ENCODE peak calls at places on chromosomes 12 and 14, in six cellular contexts. N is AG09319, U is WTC11, P is ovary, J is GM13977, R is fibroblast of villous mesenchyme. I is an unnamed sample.

GRCh38 chr14:33364536-33364935 is 425.9 kb downstream of the NPAS3 start:
- DNase-seq in P (no peak), R (no peak), N (no peak), J (no peak), U (no peak), I (no peak)

GRCh38 chr12:22978962-22979361 is 354.0 kb downstream of the ETNK1 start:
- DNase-seq in P (no peak), J (no peak), U (no peak), R (peak), N (peak), I (no peak)

GRCh38 chr12:29807125-29807524 is 23.4 kb upstream of the TMTC1 start:
- DNase-seq in P (no peak), N (no peak), J (no peak), R (peak), U (no peak), I (no peak)

GRCh38 chr12:46609281-46609623 is 216.5 kb downstream of the SLC38A4 start:
- DNase-seq in U (no peak), R (no peak), J (peak), N (no peak), P (no peak), I (no peak)

GRCh38 chr12:59651230-59651920 is 55.5 kb downstream of the SLC16A7 start:
- DNase-seq in N (no peak), P (no peak), R (peak), U (no peak), J (no peak), I (no peak)

GRCh38 chr12:101566318-101566717 is 28.5 kb upstream of the MYBPC1 start:
- DNase-seq in N (no peak), U (peak), P (no peak), R (no peak), J (no peak), I (no peak)

GRCh38 chr14:32370720-32371119 is 41.6 kb downstream of the AKAP6 start:
- DNase-seq in R (peak), J (no peak), P (no peak), U (no peak), N (peak), I (no peak)

GRCh38 chr12:12403264-12404248 is 46.7 kb downstream of the BORCS5 start:
- DNase-seq in U (no peak), J (no peak), R (peak), N (no peak), P (no peak), I (no peak)

GRCh38 chr12:110253176-110253575 is 27.9 kb upstream of the ATP2A2 start:
- DNase-seq in U (no peak), J (no peak), P (peak), R (peak), N (no peak), I (no peak)

GRCh38 chr14:29928342-29928640 is 644 bp upstream of the PRKD1 start:
- DNase-seq in R (no peak), N (no peak), U (peak), P (no peak), J (no peak), I (no peak)

GRCh38 chr12:116687888-116688287 is 50.0 kb downstream of the SPRING1 start:
- DNase-seq in R (no peak), U (peak), P (peak), J (no peak), N (no peak), I (no peak)

GRCh38 chr12:84805474-84805858 is 107.1 kb downstream of the SLC6A15 start:
- DNase-seq in U (no peak), N (no peak), P (no peak), J (no peak), R (no peak), I (no peak)

GRCh38 chr14:102207831-102208365 is 68.2 kb downstream of the WDR20 start:
- DNase-seq in N (no peak), P (no peak), U (no peak), R (no peak), J (no peak), I (no peak)

GRCh38 chr12:118103231-118103600 is 595 bp downstream of the VSIG10 start:
- DNase-seq in J (no peak), U (no peak), R (peak), N (no peak), P (peak), I (no peak)

GRCh38 chr14:60183724-60184596 is 18.8 kb upstream of the DHRS7 start:
- DNase-seq in J (no peak), R (peak), N (peak), P (no peak), U (no peak), I (no peak)

GRCh38 chr12:92439397-92439779 is 263.4 kb upstream of the PLEKHG7 start:
- DNase-seq in J (no peak), N (peak), P (no peak), R (peak), U (no peak), I (no peak)

GRCh38 chr12:67354322-67354721 is 85.2 kb downstream of the CAND1 start:
- DNase-seq in J (no peak), R (peak), U (no peak), P (no peak), N (no peak), I (no peak)

GRCh38 chr14:34665785-34666425 is 36.0 kb upstream of the SNX6 start:
- DNase-seq in R (peak), U (no peak), N (peak), P (no peak), J (no peak), I (no peak)

GRCh38 chr12:50387972-50388478 is 8.4 kb downstream of the FAM186A start:
- DNase-seq in J (no peak), U (peak), R (no peak), P (no peak), N (no peak), I (no peak)

GRCh38 chr12:121797937-121798801 is 4.7 kb upstream of the RHOF start:
- DNase-seq in U (no peak), N (no peak), R (peak), J (no peak), P (peak), I (no peak)

GRCh38 chr14:35927727-35928126 is 101.6 kb downstream of the BRMS1L start:
- DNase-seq in N (no peak), J (no peak), U (no peak), P (no peak), R (no peak), I (no peak)

GRCh38 chr14:61547186-61548121 is 147.9 kb upstream of the HIF1A start:
- DNase-seq in R (peak), N (no peak), U (no peak), J (no peak), P (no peak), I (no peak)

GRCh38 chr14:100733152-100733850 is 6.6 kb downstream of the DLK1 start:
- DNase-seq in U (no peak), N (no peak), J (no peak), R (no peak), P (no peak), I (no peak)

GRCh38 chr14:99245541-99246511 is 26.2 kb downstream of the BCL11B start:
- DNase-seq in N (no peak), P (peak), J (no peak), R (no peak), U (peak), I (no peak)

GRCh38 chr14:34965365-34965764 is 17.4 kb upstream of the SRP54 start:
- DNase-seq in P (no peak), J (no peak), N (no peak), U (no peak), R (no peak), I (no peak)

GRCh38 chr12:1519642-1520041 is 74.7 kb downstream of the FBXL14 start:
- DNase-seq in P (peak), J (no peak), N (no peak), U (no peak), R (no peak), I (no peak)

GRCh38 chr14:100221419-100222218 is 17.3 kb upstream of the YY1 start:
- DNase-seq in J (peak), U (peak), P (peak), N (no peak), R (peak), I (no peak)

GRCh38 chr12:106013941-106014340 is 124.8 kb downstream of the NUAK1 start:
- DNase-seq in N (no peak), R (no peak), J (no peak), P (no peak), U (no peak), I (no peak)

GRCh38 chr14:61653507-61653906 is 41.8 kb upstream of the HIF1A start:
- DNase-seq in N (no peak), R (peak), U (no peak), J (no peak), P (no peak), I (no peak)

GRCh38 chr14:68247867-68248266 is 428.3 kb downstream of the RAD51B start:
- DNase-seq in U (no peak), R (peak), J (no peak), P (no peak), N (no peak), I (no peak)

GRCh38 chr12:124273630-124274029 is 21.3 kb upstream of the RFLNA start:
- DNase-seq in R (no peak), P (no peak), N (no peak), J (peak), U (peak), I (no peak)

GRCh38 chr12:63916561-63917476 is 72.3 kb downstream of the SRGAP1 start:
- DNase-seq in J (no peak), R (peak), N (no peak), P (no peak), U (no peak), I (no peak)

DNA sequence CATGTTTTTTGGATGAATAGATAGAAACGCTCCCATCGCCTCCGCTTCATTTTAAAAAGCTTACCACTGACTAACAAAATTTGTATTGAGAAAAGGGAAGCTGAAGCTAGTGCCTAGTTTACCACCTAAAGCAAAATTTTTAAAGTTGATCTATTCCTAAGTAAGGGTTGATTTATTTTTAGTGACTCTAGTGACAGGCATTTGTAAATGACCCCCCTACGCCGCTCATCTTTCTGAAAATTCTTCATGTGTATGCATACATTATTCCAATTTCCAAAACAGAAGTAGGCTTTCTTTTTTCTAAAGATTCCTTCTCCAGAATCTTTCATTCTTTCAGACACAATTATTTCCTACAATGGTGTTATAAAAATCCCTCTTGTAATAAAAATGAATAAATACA is 5.4 kb downstream of the HMGA2 start:
- DNase-seq in N (no peak), J (no peak), U (no peak), P (no peak), R (no peak), I (no peak)
- TF ChIP-seq CTCF in N (no peak), J (no peak), U (no peak), P (no peak), R (no peak), I (no peak)

GRCh38 chr12:97312570-97313135 is 150.0 kb upstream of the RMST start:
- DNase-seq in J (no peak), R (no peak), P (no peak), N (no peak), U (no peak), I (no peak)
- TF ChIP-seq CTCF in J (no peak), R (no peak), P (no peak), N (no peak), U (no peak), I (no peak)

DNA sequence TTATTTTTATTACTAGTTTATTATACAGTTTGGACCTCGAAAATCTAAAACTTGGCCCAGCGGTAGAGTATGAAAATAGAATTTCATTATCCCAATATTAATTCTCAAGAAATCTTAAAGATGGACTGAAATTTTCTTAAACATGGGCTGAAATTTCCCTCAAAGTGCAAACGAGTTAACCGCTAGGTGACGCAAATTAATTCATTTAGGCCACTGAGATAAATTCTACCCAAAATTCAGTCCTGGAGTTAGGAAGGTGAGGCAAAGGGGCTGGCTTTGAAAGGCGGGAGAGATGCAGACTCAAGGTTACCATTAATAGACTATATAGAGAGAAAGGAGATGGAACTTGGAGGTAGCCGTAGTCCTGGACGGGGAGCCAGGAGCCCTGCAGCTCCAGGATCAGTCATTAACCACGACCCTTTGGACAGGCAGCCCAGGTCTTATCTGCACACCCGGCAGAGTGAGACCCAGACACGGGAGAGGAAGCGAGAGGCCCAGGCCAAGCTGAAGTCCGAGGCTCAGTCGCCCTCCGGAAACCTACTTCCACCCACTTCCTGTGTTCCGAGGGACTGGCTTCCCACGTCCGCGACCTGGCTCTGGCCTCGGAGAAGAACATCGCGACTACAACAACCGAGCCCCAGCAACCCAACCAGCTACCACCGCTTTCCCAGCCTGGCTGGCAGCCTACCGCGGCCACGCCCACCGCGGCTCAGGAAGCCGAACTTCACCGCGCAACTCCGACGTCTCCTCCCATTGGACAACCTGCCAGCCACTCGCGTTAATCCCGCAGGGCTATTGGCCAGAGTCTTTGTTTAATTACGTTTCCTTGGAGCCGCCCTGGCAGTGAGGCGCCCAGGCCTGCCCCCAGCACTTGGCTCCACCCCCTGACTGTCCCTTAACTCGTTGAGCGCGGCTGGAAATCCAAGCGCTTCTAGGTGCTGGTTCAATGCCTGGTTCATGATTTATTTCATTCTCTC is at the start of gene EFCAB11:
- DNase-seq in N (peak), J (peak), P (peak), U (peak), R (peak), I (peak)
- TF ChIP-seq CTCF in N (no peak), J (peak), P (no peak), U (no peak), R (no peak), I (no peak)

DNA sequence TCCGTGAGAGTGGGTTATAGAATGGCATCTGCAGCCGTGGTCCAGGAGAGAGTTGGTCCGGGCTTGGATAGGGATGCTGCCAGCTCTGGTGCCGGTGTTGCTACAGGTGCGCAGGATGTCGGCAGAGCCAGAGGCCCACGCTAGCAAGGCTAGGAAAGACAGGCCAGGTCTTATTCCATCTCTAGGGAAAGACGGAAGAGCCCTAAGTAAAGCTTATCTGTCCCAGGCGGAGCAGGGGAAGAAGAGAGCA is 485 bp upstream of the PSME1 start:
- DNase-seq in U (no peak), R (no peak), N (no peak), P (no peak), J (no peak), I (no peak)
- TF ChIP-seq CTCF in U (no peak), R (no peak), N (no peak), P (no peak), J (no peak), I (no peak)

DNA sequence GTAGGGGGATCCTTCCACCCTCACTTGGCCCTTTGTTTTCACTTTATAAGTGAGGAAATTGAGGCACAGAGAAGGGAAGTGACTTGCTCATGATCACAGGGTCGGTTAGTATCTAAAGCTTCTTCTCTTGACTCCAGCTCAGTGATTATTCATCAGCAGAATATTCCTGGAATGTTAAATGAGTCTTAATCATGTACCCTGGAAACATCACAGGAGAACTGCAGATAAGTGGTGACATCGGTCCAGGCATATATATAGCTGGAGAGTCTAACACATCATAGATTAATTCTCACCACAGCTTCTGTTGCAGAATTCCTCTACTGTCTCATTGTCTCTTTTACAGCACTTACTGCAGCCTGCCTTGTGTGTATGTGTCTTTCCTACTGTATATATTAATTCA is 69.9 kb downstream of the PAH start:
- DNase-seq in P (no peak), N (no peak), U (no peak), J (no peak), R (no peak), I (no peak)
- TF ChIP-seq CTCF in P (no peak), N (no peak), U (no peak), J (no peak), R (no peak), I (no peak)

GRCh38 chr14:39369029-39369428 is 63.2 kb downstream of the FBXO33 start:
- DNase-seq in U (no peak), J (no peak), R (no peak), N (no peak), P (no peak), I (no peak)

GRCh38 chr14:39366460-39367386 is 65.5 kb downstream of the FBXO33 start:
- DNase-seq in R (no peak), U (no peak), J (no peak), P (no peak), N (no peak), I (no peak)

GRCh38 chr14:39367387-39367751 is 64.9 kb downstream of the FBXO33 start:
- DNase-seq in U (peak), R (no peak), J (no peak), N (no peak), P (no peak), I (no peak)

GRCh38 chr14:39370415-39370814 is 61.8 kb downstream of the FBXO33 start:
- DNase-seq in P (no peak), N (no peak), R (no peak), J (no peak), U (no peak), I (no peak)

DNA sequence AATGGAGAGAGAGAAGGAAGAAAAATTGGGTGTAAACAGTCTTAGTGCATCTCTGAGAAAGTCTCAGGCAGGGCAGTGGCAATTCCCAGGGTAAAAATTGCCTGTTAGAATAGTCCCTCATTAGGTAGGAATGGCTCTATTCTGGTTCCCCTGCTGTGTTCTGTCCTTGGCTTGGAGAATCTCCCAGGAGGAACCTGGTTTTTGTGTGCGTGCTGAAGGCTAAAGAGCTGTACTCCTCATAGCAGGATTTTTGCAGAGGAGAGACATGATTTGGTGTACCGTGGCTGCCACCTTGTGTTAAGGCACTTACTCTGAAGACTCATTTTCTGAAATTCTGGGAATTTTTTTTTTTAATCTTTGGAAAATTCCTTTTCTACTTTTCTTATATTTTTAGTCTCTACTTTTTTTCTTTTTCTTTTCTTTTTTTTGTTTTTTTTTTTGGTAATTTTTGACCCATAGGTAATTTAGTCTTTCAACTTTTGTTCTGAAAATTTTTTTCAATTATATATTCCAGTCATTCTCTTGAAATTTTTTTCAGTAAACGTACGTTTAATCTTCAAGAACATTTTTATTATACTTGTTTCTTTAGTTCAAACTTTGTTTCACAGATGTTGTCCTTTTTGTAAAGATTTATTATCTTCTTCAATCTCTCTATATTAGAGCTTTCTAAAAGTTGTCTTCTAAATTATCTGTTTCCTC is 63.8 kb downstream of the FBXO33 start:
- DNase-seq in N (peak), P (peak), U (peak), R (peak), J (peak), I (no peak)
- TF ChIP-seq CTCF in N (peak), P (no peak), U (peak), R (peak), J (peak), I (peak)